ENCODE peak calls at places on chromosomes 16 and 17, in six cellular contexts. One of them, this sample, is unnamed.

GRCh38 chr16:77212736-77213541 is 13.7 kb downstream of the SYCE1L start:
- DNase-seq in T-helper 2 cell: peak; percentile 43
- DNase-seq in endothelial cell: peak; percentile 64
- DNase-seq in WTC11: peak; percentile 76
- DNase-seq in chondrocyte: no peak
- DNase-seq in HTR-8/SVneo: no peak
- DNase-seq in this sample: peak; percentile 69

GRCh38 chr17:17236295-17237025 is 508 bp downstream of the FLCN start:
- DNase-seq in T-helper 2 cell: no peak
- DNase-seq in endothelial cell: no peak
- DNase-seq in WTC11: peak; percentile 24
- DNase-seq in chondrocyte: peak; percentile 38
- DNase-seq in HTR-8/SVneo: peak; percentile 41
- DNase-seq in this sample: peak; percentile 24

GRCh38 chr16:8721693-8722348 is 47.4 kb downstream of the ABAT start:
- DNase-seq in T-helper 2 cell: no peak
- DNase-seq in endothelial cell: no peak
- DNase-seq in WTC11: no peak
- DNase-seq in chondrocyte: no peak
- DNase-seq in HTR-8/SVneo: no peak
- DNase-seq in this sample: no peak

GRCh38 chr16:86214326-86215232 is 295.7 kb upstream of the FOXF1 start:
- DNase-seq in T-helper 2 cell: no peak
- DNase-seq in endothelial cell: no peak
- DNase-seq in WTC11: no peak
- DNase-seq in chondrocyte: peak; percentile 38
- DNase-seq in HTR-8/SVneo: no peak
- DNase-seq in this sample: no peak

GRCh38 chr17:49597438-49597837 is 21.8 kb downstream of the NXPH3 start:
- DNase-seq in T-helper 2 cell: no peak
- DNase-seq in endothelial cell: no peak
- DNase-seq in WTC11: no peak
- DNase-seq in chondrocyte: no peak
- DNase-seq in HTR-8/SVneo: no peak
- DNase-seq in this sample: no peak

GRCh38 chr17:30378191-30378796 is 433 bp upstream of the CPD start:
- DNase-seq in T-helper 2 cell: peak; percentile 75
- DNase-seq in endothelial cell: peak; percentile 28
- DNase-seq in WTC11: peak; percentile 25
- DNase-seq in chondrocyte: no peak
- DNase-seq in HTR-8/SVneo: no peak
- DNase-seq in this sample: no peak

GRCh38 chr16:400061-400540 is 1.6 kb upstream of the DECR2 start:
- DNase-seq in T-helper 2 cell: no peak
- DNase-seq in endothelial cell: no peak
- DNase-seq in WTC11: no peak
- DNase-seq in chondrocyte: peak; percentile 79
- DNase-seq in HTR-8/SVneo: no peak
- DNase-seq in this sample: no peak

GRCh38 chr17:78053777-78054468 is 74.6 kb downstream of the TMC6 start:
- DNase-seq in T-helper 2 cell: no peak
- DNase-seq in endothelial cell: no peak
- DNase-seq in WTC11: no peak
- DNase-seq in chondrocyte: no peak
- DNase-seq in HTR-8/SVneo: no peak
- DNase-seq in this sample: no peak

GRCh38 chr17:8887834-8888703 is 20.6 kb upstream of the PIK3R6 start:
- DNase-seq in T-helper 2 cell: no peak
- DNase-seq in endothelial cell: peak; percentile 45
- DNase-seq in WTC11: peak; percentile 89
- DNase-seq in chondrocyte: no peak
- DNase-seq in HTR-8/SVneo: peak; percentile 31
- DNase-seq in this sample: peak; percentile 39

GRCh38 chr16:72299684-72300243 is 127.8 kb upstream of the PMFBP1 start:
- DNase-seq in T-helper 2 cell: no peak
- DNase-seq in endothelial cell: no peak
- DNase-seq in WTC11: no peak
- DNase-seq in chondrocyte: no peak
- DNase-seq in HTR-8/SVneo: no peak
- DNase-seq in this sample: no peak

GRCh38 chr16:82655720-82656500 is 29.1 kb downstream of the CDH13 start:
- DNase-seq in T-helper 2 cell: no peak
- DNase-seq in endothelial cell: no peak
- DNase-seq in WTC11: no peak
- DNase-seq in chondrocyte: no peak
- DNase-seq in HTR-8/SVneo: no peak
- DNase-seq in this sample: no peak

GRCh38 chr17:7839890-7840260 is 5.9 kb downstream of the KDM6B start:
- DNase-seq in T-helper 2 cell: no peak
- DNase-seq in endothelial cell: no peak
- DNase-seq in WTC11: no peak
- DNase-seq in chondrocyte: no peak
- DNase-seq in HTR-8/SVneo: no peak
- DNase-seq in this sample: no peak

GRCh38 chr16:49010396-49010795 is 271.2 kb downstream of the CBLN1 start:
- DNase-seq in T-helper 2 cell: no peak
- DNase-seq in endothelial cell: no peak
- DNase-seq in WTC11: no peak
- DNase-seq in chondrocyte: no peak
- DNase-seq in HTR-8/SVneo: peak; percentile 12
- DNase-seq in this sample: no peak

GRCh38 chr17:29844339-29845048 is 85.5 kb downstream of the SSH2 start:
- DNase-seq in T-helper 2 cell: no peak
- DNase-seq in endothelial cell: no peak
- DNase-seq in WTC11: no peak
- DNase-seq in chondrocyte: no peak
- DNase-seq in HTR-8/SVneo: no peak
- DNase-seq in this sample: peak; percentile 21

GRCh38 chr17:21079196-21079595 is 36.4 kb upstream of the USP22 start:
- DNase-seq in T-helper 2 cell: no peak
- DNase-seq in endothelial cell: no peak
- DNase-seq in WTC11: no peak
- DNase-seq in chondrocyte: no peak
- DNase-seq in HTR-8/SVneo: no peak
- DNase-seq in this sample: no peak

GRCh38 chr16:17343028-17343427 is 127.7 kb downstream of the XYLT1 start:
- DNase-seq in T-helper 2 cell: peak; percentile 72
- DNase-seq in endothelial cell: no peak
- DNase-seq in WTC11: no peak
- DNase-seq in chondrocyte: no peak
- DNase-seq in HTR-8/SVneo: no peak
- DNase-seq in this sample: no peak

GRCh38 chr16:57784334-57784733 is 18.0 kb downstream of the KIFC3 start:
- DNase-seq in T-helper 2 cell: no peak
- DNase-seq in endothelial cell: no peak
- DNase-seq in WTC11: no peak
- DNase-seq in chondrocyte: no peak
- DNase-seq in HTR-8/SVneo: no peak
- DNase-seq in this sample: no peak

GRCh38 chr16:56370836-56371235 is 54.5 kb downstream of the AMFR start:
- DNase-seq in T-helper 2 cell: no peak
- DNase-seq in endothelial cell: no peak
- DNase-seq in WTC11: no peak
- DNase-seq in chondrocyte: no peak
- DNase-seq in HTR-8/SVneo: peak; percentile 53
- DNase-seq in this sample: no peak

GRCh38 chr16:69942099-69942491 is 9.0 kb upstream of the CLEC18A start:
- DNase-seq in T-helper 2 cell: no peak
- DNase-seq in endothelial cell: no peak
- DNase-seq in WTC11: no peak
- DNase-seq in chondrocyte: peak; percentile 56
- DNase-seq in HTR-8/SVneo: no peak
- DNase-seq in this sample: no peak

GRCh38 chr17:57773557-57773956 is 28.5 kb upstream of the CCDC182 start:
- DNase-seq in T-helper 2 cell: no peak
- DNase-seq in endothelial cell: no peak
- DNase-seq in WTC11: no peak
- DNase-seq in chondrocyte: no peak
- DNase-seq in HTR-8/SVneo: no peak
- DNase-seq in this sample: no peak

GRCh38 chr17:79020631-79021301 is 3.2 kb upstream of the C1QTNF1 start:
- DNase-seq in T-helper 2 cell: no peak
- DNase-seq in endothelial cell: no peak
- DNase-seq in WTC11: no peak
- DNase-seq in chondrocyte: no peak
- DNase-seq in HTR-8/SVneo: no peak
- DNase-seq in this sample: no peak

GRCh38 chr17:15262291-15263205 is 2.6 kb downstream of the PMP22 start:
- DNase-seq in T-helper 2 cell: no peak
- DNase-seq in endothelial cell: peak; percentile 56
- DNase-seq in WTC11: peak; percentile 57
- DNase-seq in chondrocyte: no peak
- DNase-seq in HTR-8/SVneo: peak; percentile 93
- DNase-seq in this sample: peak; percentile 57

This sample was measured in HEK293T.